ENCODE peak calls at places on chromosomes 11 and 22, in eight cellular contexts. One of them, this sample, is unnamed.

GRCh38 chr11:23021287-23021863 is 161.1 kb upstream of the CCDC179 start:
- DNase-seq in posterior vena cava: no peak
- DNase-seq in NCI-H1105: peak; percentile 24
- DNase-seq in stimulated activated CD4-positive, alpha-beta T cell treated with anti-CD3 and anti-CD28 coated beads, TNF-alpha, amount 100 ng/mL, for 48 hours: no peak
- DNase-seq in islet precursor cell: peak; percentile 60
- DNase-seq in caudate nucleus: no peak
- DNase-seq in NCI-H2081: peak; percentile 30
- DNase-seq in RPMI7951: no peak
- DNase-seq in this sample: peak; percentile 44

GRCh38 chr22:35477911-35478582 is 62.6 kb upstream of the RASD2 start:
- DNase-seq in posterior vena cava: peak; percentile 86
- DNase-seq in NCI-H2081: peak; percentile 81
- DNase-seq in stimulated activated CD4-positive, alpha-beta T cell treated with anti-CD3 and anti-CD28 coated beads, TNF-alpha, amount 100 ng/mL, for 48 hours: no peak
- DNase-seq in caudate nucleus: no peak
- DNase-seq in islet precursor cell: peak; percentile 60
- DNase-seq in NCI-H1105: peak; percentile 82
- DNase-seq in RPMI7951: peak; percentile 88
- DNase-seq in this sample: peak; percentile 93

GRCh38 chr11:31974737-31975136 is 116.1 kb upstream of the RCN1 start:
- DNase-seq in posterior vena cava: no peak
- DNase-seq in caudate nucleus: no peak
- DNase-seq in RPMI7951: peak; percentile 92
- DNase-seq in stimulated activated CD4-positive, alpha-beta T cell treated with anti-CD3 and anti-CD28 coated beads, TNF-alpha, amount 100 ng/mL, for 48 hours: no peak
- DNase-seq in islet precursor cell: no peak
- DNase-seq in NCI-H2081: no peak
- DNase-seq in NCI-H1105: no peak
- DNase-seq in this sample: peak; percentile 89

GRCh38 chr22:49334589-49334873 is 493.1 kb downstream of the BRD1 start:
- DNase-seq in posterior vena cava: no peak
- DNase-seq in NCI-H2081: no peak
- DNase-seq in islet precursor cell: no peak
- DNase-seq in NCI-H1105: no peak
- DNase-seq in stimulated activated CD4-positive, alpha-beta T cell treated with anti-CD3 and anti-CD28 coated beads, TNF-alpha, amount 100 ng/mL, for 48 hours: no peak
- DNase-seq in RPMI7951: no peak
- DNase-seq in caudate nucleus: no peak
- DNase-seq in this sample: no peak

GRCh38 chr22:48491451-48491941 is 1336.2 kb downstream of the BRD1 start:
- DNase-seq in stimulated activated CD4-positive, alpha-beta T cell treated with anti-CD3 and anti-CD28 coated beads, TNF-alpha, amount 100 ng/mL, for 48 hours: no peak
- DNase-seq in NCI-H2081: no peak
- DNase-seq in caudate nucleus: no peak
- DNase-seq in RPMI7951: no peak
- DNase-seq in posterior vena cava: no peak
- DNase-seq in NCI-H1105: no peak
- DNase-seq in islet precursor cell: peak; percentile 54
- DNase-seq in this sample: no peak

GRCh38 chr11:64060861-64061444 is 25.2 kb downstream of the FLRT1 start:
- DNase-seq in islet precursor cell: peak; percentile 72
- DNase-seq in RPMI7951: no peak
- DNase-seq in caudate nucleus: peak; percentile 44
- DNase-seq in posterior vena cava: no peak
- DNase-seq in NCI-H2081: peak; percentile 92
- DNase-seq in NCI-H1105: peak; percentile 53
- DNase-seq in stimulated activated CD4-positive, alpha-beta T cell treated with anti-CD3 and anti-CD28 coated beads, TNF-alpha, amount 100 ng/mL, for 48 hours: peak; percentile 8
- DNase-seq in this sample: peak; percentile 25

GRCh38 chr11:128380280-128380604 is 207.1 kb downstream of the ETS1 start:
- DNase-seq in islet precursor cell: no peak
- DNase-seq in caudate nucleus: no peak
- DNase-seq in RPMI7951: no peak
- DNase-seq in posterior vena cava: no peak
- DNase-seq in NCI-H1105: no peak
- DNase-seq in stimulated activated CD4-positive, alpha-beta T cell treated with anti-CD3 and anti-CD28 coated beads, TNF-alpha, amount 100 ng/mL, for 48 hours: no peak
- DNase-seq in NCI-H2081: no peak
- DNase-seq in this sample: no peak

GRCh38 chr22:30453731-30454510 is 17.9 kb downstream of the SEC14L3 start:
- DNase-seq in NCI-H1105: no peak
- DNase-seq in RPMI7951: peak; percentile 21
- DNase-seq in islet precursor cell: no peak
- DNase-seq in NCI-H2081: no peak
- DNase-seq in posterior vena cava: no peak
- DNase-seq in caudate nucleus: no peak
- DNase-seq in stimulated activated CD4-positive, alpha-beta T cell treated with anti-CD3 and anti-CD28 coated beads, TNF-alpha, amount 100 ng/mL, for 48 hours: peak; percentile 8
- DNase-seq in this sample: peak; percentile 23

GRCh38 chr11:10309163-10310093 is 4.6 kb downstream of the ADM start:
- DNase-seq in stimulated activated CD4-positive, alpha-beta T cell treated with anti-CD3 and anti-CD28 coated beads, TNF-alpha, amount 100 ng/mL, for 48 hours: no peak
- DNase-seq in NCI-H1105: peak; percentile 11
- DNase-seq in islet precursor cell: no peak
- DNase-seq in RPMI7951: peak; percentile 80
- DNase-seq in posterior vena cava: peak; percentile 84
- DNase-seq in caudate nucleus: no peak
- DNase-seq in NCI-H2081: peak; percentile 2
- DNase-seq in this sample: peak; percentile 71

GRCh38 chr11:123304828-123305530 is 109.9 kb upstream of the CLMP start:
- DNase-seq in NCI-H2081: peak; percentile 51
- DNase-seq in NCI-H1105: peak; percentile 75
- DNase-seq in islet precursor cell: no peak
- DNase-seq in stimulated activated CD4-positive, alpha-beta T cell treated with anti-CD3 and anti-CD28 coated beads, TNF-alpha, amount 100 ng/mL, for 48 hours: no peak
- DNase-seq in posterior vena cava: no peak
- DNase-seq in RPMI7951: no peak
- DNase-seq in caudate nucleus: no peak
- DNase-seq in this sample: no peak

GRCh38 chr11:115476463-115477286 is 27.5 kb downstream of the CADM1 start:
- DNase-seq in NCI-H1105: no peak
- DNase-seq in stimulated activated CD4-positive, alpha-beta T cell treated with anti-CD3 and anti-CD28 coated beads, TNF-alpha, amount 100 ng/mL, for 48 hours: no peak
- DNase-seq in posterior vena cava: no peak
- DNase-seq in islet precursor cell: no peak
- DNase-seq in RPMI7951: no peak
- DNase-seq in caudate nucleus: no peak
- DNase-seq in NCI-H2081: peak; percentile 86
- DNase-seq in this sample: no peak

GRCh38 chr22:27377901-27378300 is 423.7 kb downstream of the MN1 start:
- DNase-seq in islet precursor cell: peak; percentile 59
- DNase-seq in NCI-H1105: peak; percentile 79
- DNase-seq in caudate nucleus: no peak
- DNase-seq in RPMI7951: peak; percentile 70
- DNase-seq in stimulated activated CD4-positive, alpha-beta T cell treated with anti-CD3 and anti-CD28 coated beads, TNF-alpha, amount 100 ng/mL, for 48 hours: no peak
- DNase-seq in posterior vena cava: no peak
- DNase-seq in NCI-H2081: peak; percentile 90
- DNase-seq in this sample: no peak

GRCh38 chr22:20509344-20510047 is 2.1 kb downstream of the MED15 start:
- DNase-seq in RPMI7951: peak; percentile 93
- DNase-seq in posterior vena cava: peak; percentile 88
- DNase-seq in stimulated activated CD4-positive, alpha-beta T cell treated with anti-CD3 and anti-CD28 coated beads, TNF-alpha, amount 100 ng/mL, for 48 hours: peak; percentile 30
- DNase-seq in caudate nucleus: no peak
- DNase-seq in NCI-H1105: no peak
- DNase-seq in NCI-H2081: no peak
- DNase-seq in islet precursor cell: peak; percentile 92
- DNase-seq in this sample: peak; percentile 97

GRCh38 chr11:129214710-129215295 is 22.7 kb upstream of the ARHGAP32 start:
- DNase-seq in posterior vena cava: no peak
- DNase-seq in RPMI7951: no peak
- DNase-seq in islet precursor cell: no peak
- DNase-seq in NCI-H1105: no peak
- DNase-seq in NCI-H2081: no peak
- DNase-seq in stimulated activated CD4-positive, alpha-beta T cell treated with anti-CD3 and anti-CD28 coated beads, TNF-alpha, amount 100 ng/mL, for 48 hours: no peak
- DNase-seq in caudate nucleus: no peak
- DNase-seq in this sample: no peak

GRCh38 chr11:132080121-132080520 is 709.7 kb downstream of the NTM start:
- DNase-seq in islet precursor cell: no peak
- DNase-seq in posterior vena cava: no peak
- DNase-seq in caudate nucleus: no peak
- DNase-seq in RPMI7951: peak; percentile 83
- DNase-seq in stimulated activated CD4-positive, alpha-beta T cell treated with anti-CD3 and anti-CD28 coated beads, TNF-alpha, amount 100 ng/mL, for 48 hours: no peak
- DNase-seq in NCI-H2081: no peak
- DNase-seq in NCI-H1105: no peak
- DNase-seq in this sample: no peak

GRCh38 chr11:92852946-92853345 is 116.5 kb upstream of the MTNR1B start:
- DNase-seq in NCI-H1105: peak; percentile 77
- DNase-seq in posterior vena cava: no peak
- DNase-seq in RPMI7951: no peak
- DNase-seq in islet precursor cell: no peak
- DNase-seq in caudate nucleus: no peak
- DNase-seq in stimulated activated CD4-positive, alpha-beta T cell treated with anti-CD3 and anti-CD28 coated beads, TNF-alpha, amount 100 ng/mL, for 48 hours: no peak
- DNase-seq in NCI-H2081: no peak
- DNase-seq in this sample: no peak

GRCh38 chr11:110750100-110750499 is 37.9 kb upstream of the ARHGAP20 start:
- DNase-seq in posterior vena cava: no peak
- DNase-seq in NCI-H2081: no peak
- DNase-seq in caudate nucleus: no peak
- DNase-seq in islet precursor cell: no peak
- DNase-seq in RPMI7951: no peak
- DNase-seq in stimulated activated CD4-positive, alpha-beta T cell treated with anti-CD3 and anti-CD28 coated beads, TNF-alpha, amount 100 ng/mL, for 48 hours: no peak
- DNase-seq in NCI-H1105: no peak
- DNase-seq in this sample: no peak

GRCh38 chr22:45254789-45255261 is 14.1 kb upstream of the KIAA0930 start:
- DNase-seq in stimulated activated CD4-positive, alpha-beta T cell treated with anti-CD3 and anti-CD28 coated beads, TNF-alpha, amount 100 ng/mL, for 48 hours: no peak
- DNase-seq in islet precursor cell: no peak
- DNase-seq in caudate nucleus: no peak
- DNase-seq in NCI-H1105: no peak
- DNase-seq in RPMI7951: peak; percentile 41
- DNase-seq in posterior vena cava: no peak
- DNase-seq in NCI-H2081: no peak
- DNase-seq in this sample: no peak

GRCh38 chr11:12200359-12201015 is 90.1 kb downstream of the MICAL2 start:
- DNase-seq in NCI-H2081: peak; percentile 63
- DNase-seq in islet precursor cell: no peak
- DNase-seq in caudate nucleus: no peak
- DNase-seq in stimulated activated CD4-positive, alpha-beta T cell treated with anti-CD3 and anti-CD28 coated beads, TNF-alpha, amount 100 ng/mL, for 48 hours: no peak
- DNase-seq in NCI-H1105: peak; percentile 91
- DNase-seq in RPMI7951: peak; percentile 89
- DNase-seq in posterior vena cava: no peak
- DNase-seq in this sample: peak; percentile 96

GRCh38 chr11:7691759-7692334 is 14.4 kb downstream of the OVCH2 start:
- DNase-seq in RPMI7951: no peak
- DNase-seq in caudate nucleus: no peak
- DNase-seq in stimulated activated CD4-positive, alpha-beta T cell treated with anti-CD3 and anti-CD28 coated beads, TNF-alpha, amount 100 ng/mL, for 48 hours: no peak
- DNase-seq in NCI-H2081: no peak
- DNase-seq in NCI-H1105: no peak
- DNase-seq in islet precursor cell: no peak
- DNase-seq in posterior vena cava: no peak
- DNase-seq in this sample: no peak

GRCh38 chr22:40183029-40183581 is 5.4 kb downstream of the TNRC6B start:
- DNase-seq in posterior vena cava: no peak
- DNase-seq in NCI-H1105: no peak
- DNase-seq in islet precursor cell: peak; percentile 96
- DNase-seq in stimulated activated CD4-positive, alpha-beta T cell treated with anti-CD3 and anti-CD28 coated beads, TNF-alpha, amount 100 ng/mL, for 48 hours: no peak
- DNase-seq in NCI-H2081: no peak
- DNase-seq in caudate nucleus: no peak
- DNase-seq in RPMI7951: peak; percentile 82
- DNase-seq in this sample: peak; percentile 91

GRCh38 chr11:105051559-105051958 is 6.4 kb upstream of the CARD16 start:
- DNase-seq in islet precursor cell: no peak
- DNase-seq in caudate nucleus: no peak
- DNase-seq in RPMI7951: no peak
- DNase-seq in posterior vena cava: no peak
- DNase-seq in stimulated activated CD4-positive, alpha-beta T cell treated with anti-CD3 and anti-CD28 coated beads, TNF-alpha, amount 100 ng/mL, for 48 hours: no peak
- DNase-seq in NCI-H1105: no peak
- DNase-seq in NCI-H2081: no peak
- DNase-seq in this sample: no peak

GRCh38 chr11:128458316-128458715 is 129.0 kb downstream of the ETS1 start:
- DNase-seq in stimulated activated CD4-positive, alpha-beta T cell treated with anti-CD3 and anti-CD28 coated beads, TNF-alpha, amount 100 ng/mL, for 48 hours: no peak
- DNase-seq in posterior vena cava: no peak
- DNase-seq in islet precursor cell: no peak
- DNase-seq in NCI-H2081: no peak
- DNase-seq in NCI-H1105: no peak
- DNase-seq in RPMI7951: peak; percentile 92
- DNase-seq in caudate nucleus: no peak
- DNase-seq in this sample: peak; percentile 97

GRCh38 chr11:22763166-22763565 is 66.4 kb downstream of the SVIP start:
- DNase-seq in islet precursor cell: no peak
- DNase-seq in caudate nucleus: no peak
- DNase-seq in posterior vena cava: no peak
- DNase-seq in NCI-H1105: no peak
- DNase-seq in stimulated activated CD4-positive, alpha-beta T cell treated with anti-CD3 and anti-CD28 coated beads, TNF-alpha, amount 100 ng/mL, for 48 hours: no peak
- DNase-seq in NCI-H2081: no peak
- DNase-seq in RPMI7951: no peak
- DNase-seq in this sample: no peak

GRCh38 chr22:38415046-38415445 is 40.0 kb downstream of the KCNJ4 start:
- DNase-seq in RPMI7951: no peak
- DNase-seq in posterior vena cava: peak; percentile 42
- DNase-seq in islet precursor cell: peak; percentile 51
- DNase-seq in stimulated activated CD4-positive, alpha-beta T cell treated with anti-CD3 and anti-CD28 coated beads, TNF-alpha, amount 100 ng/mL, for 48 hours: no peak
- DNase-seq in NCI-H1105: no peak
- DNase-seq in NCI-H2081: no peak
- DNase-seq in caudate nucleus: no peak
- DNase-seq in this sample: no peak

GRCh38 chr11:75337195-75337654 is 14.2 kb downstream of the ARRB1 start:
- DNase-seq in NCI-H2081: no peak
- DNase-seq in RPMI7951: peak; percentile 92
- DNase-seq in caudate nucleus: no peak
- DNase-seq in stimulated activated CD4-positive, alpha-beta T cell treated with anti-CD3 and anti-CD28 coated beads, TNF-alpha, amount 100 ng/mL, for 48 hours: no peak
- DNase-seq in islet precursor cell: peak; percentile 90
- DNase-seq in posterior vena cava: no peak
- DNase-seq in NCI-H1105: no peak
- DNase-seq in this sample: peak; percentile 87

GRCh38 chr11:104003491-104003890 is 32.9 kb upstream of the DDI1 start:
- DNase-seq in NCI-H2081: no peak
- DNase-seq in caudate nucleus: no peak
- DNase-seq in NCI-H1105: no peak
- DNase-seq in islet precursor cell: no peak
- DNase-seq in posterior vena cava: no peak
- DNase-seq in RPMI7951: no peak
- DNase-seq in stimulated activated CD4-positive, alpha-beta T cell treated with anti-CD3 and anti-CD28 coated beads, TNF-alpha, amount 100 ng/mL, for 48 hours: no peak
- DNase-seq in this sample: peak; percentile 35

GRCh38 chr11:96102664-96103068 is 178.8 kb upstream of the MTMR2 start:
- DNase-seq in posterior vena cava: no peak
- DNase-seq in NCI-H2081: no peak
- DNase-seq in islet precursor cell: no peak
- DNase-seq in caudate nucleus: no peak
- DNase-seq in RPMI7951: peak; percentile 72
- DNase-seq in NCI-H1105: no peak
- DNase-seq in stimulated activated CD4-positive, alpha-beta T cell treated with anti-CD3 and anti-CD28 coated beads, TNF-alpha, amount 100 ng/mL, for 48 hours: no peak
- DNase-seq in this sample: peak; percentile 86

GRCh38 chr11:69367211-69367964 is 73.4 kb downstream of the MYEOV start:
- DNase-seq in RPMI7951: no peak
- DNase-seq in NCI-H1105: no peak
- DNase-seq in stimulated activated CD4-positive, alpha-beta T cell treated with anti-CD3 and anti-CD28 coated beads, TNF-alpha, amount 100 ng/mL, for 48 hours: no peak
- DNase-seq in posterior vena cava: peak; percentile 60
- DNase-seq in islet precursor cell: no peak
- DNase-seq in NCI-H2081: no peak
- DNase-seq in caudate nucleus: no peak
- DNase-seq in this sample: no peak

GRCh38 chr11:67202045-67202444 is 64.2 kb upstream of the GRK2 start:
- DNase-seq in stimulated activated CD4-positive, alpha-beta T cell treated with anti-CD3 and anti-CD28 coated beads, TNF-alpha, amount 100 ng/mL, for 48 hours: no peak
- DNase-seq in RPMI7951: no peak
- DNase-seq in caudate nucleus: no peak
- DNase-seq in NCI-H2081: no peak
- DNase-seq in NCI-H1105: no peak
- DNase-seq in posterior vena cava: no peak
- DNase-seq in islet precursor cell: no peak
- DNase-seq in this sample: no peak